ENCODE peak calls at places on chromosomes 7 and 10, in six cellular contexts. T is globus pallidus, Z is iris pigment epithelial cell, F is lung microvascular endothelial cell, W is NCI-H2029, G is T-cell. Y is an unnamed sample.

GRCh38 chr10:100586959-100587358 is 51.2 kb downstream of the HIF1AN start:
- DNase-seq in T (no peak), Z (no peak), F (no peak), W (no peak), G (no peak), Y (no peak)

GRCh38 chr7:137774793-137775201 is 72.0 kb downstream of the DGKI start:
- DNase-seq in T (no peak), Z (peak), F (no peak), W (no peak), G (no peak), Y (no peak)

GRCh38 chr10:130611239-130611638 is 475.0 kb downstream of the GLRX3 start:
- DNase-seq in T (no peak), Z (no peak), F (no peak), W (no peak), G (no peak), Y (no peak)

GRCh38 chr7:131556055-131556911 is at the start of gene PODXL:
- DNase-seq in T (peak), Z (peak), F (peak), W (peak), G (peak), Y (peak)

GRCh38 chr7:45259966-45260646 is 102.5 kb downstream of the RAMP3 start:
- DNase-seq in T (peak), Z (peak), F (peak), W (peak), G (peak), Y (peak)

GRCh38 chr7:37109016-37109415 is 339.6 kb downstream of the ELMO1 start:
- DNase-seq in T (peak), Z (no peak), F (no peak), W (peak), G (no peak), Y (no peak)

GRCh38 chr7:17304926-17305325 is 6.5 kb downstream of the AHR start:
- DNase-seq in T (no peak), Z (peak), F (peak), W (no peak), G (no peak), Y (no peak)

GRCh38 chr7:2639994-2640830 is 8.4 kb downstream of the TTYH3 start:
- DNase-seq in T (no peak), Z (no peak), F (peak), W (peak), G (no peak), Y (no peak)

GRCh38 chr7:362416-363096 is 72.6 kb downstream of the FOXL3 start:
- DNase-seq in T (no peak), Z (peak), F (peak), W (no peak), G (peak), Y (no peak)

GRCh38 chr10:103967433-103968142 is 648 bp downstream of the SLK start:
- DNase-seq in T (peak), Z (peak), F (peak), W (no peak), G (no peak), Y (no peak)

GRCh38 chr10:128796513-128796912 is 670.3 kb upstream of the MKI67 start:
- DNase-seq in T (no peak), Z (no peak), F (no peak), W (no peak), G (no peak), Y (no peak)

GRCh38 chr10:759898-760477 is 70.5 kb upstream of the DIP2C start:
- DNase-seq in T (no peak), Z (no peak), F (no peak), W (no peak), G (no peak), Y (no peak)

GRCh38 chr10:113059001-113059780 is 109.1 kb downstream of the TCF7L2 start:
- DNase-seq in T (peak), Z (peak), F (no peak), W (no peak), G (no peak), Y (no peak)

GRCh38 chr10:54067361-54067760 is 733.7 kb downstream of the PCDH15 start:
- DNase-seq in T (no peak), Z (no peak), F (no peak), W (no peak), G (no peak), Y (no peak)

GRCh38 chr10:5782174-5782573 is 31.1 kb downstream of the GDI2 start:
- DNase-seq in T (no peak), Z (no peak), F (no peak), W (no peak), G (no peak), Y (no peak)

GRCh38 chr10:49649936-49650723 is 29.3 kb upstream of the C10orf53 start:
- DNase-seq in T (no peak), Z (no peak), F (no peak), W (no peak), G (no peak), Y (no peak)

GRCh38 chr10:72702868-72703581 is 11.1 kb downstream of the MCU start:
- DNase-seq in T (no peak), Z (no peak), F (peak), W (no peak), G (no peak), Y (no peak)

GRCh38 chr7:30412810-30413504 is 65.6 kb downstream of the NOD1 start:
- DNase-seq in T (peak), Z (peak), F (peak), W (peak), G (no peak), Y (no peak)

GRCh38 chr7:69932034-69932628 is 333.9 kb downstream of the AUTS2 start:
- DNase-seq in T (peak), Z (peak), F (peak), W (peak), G (no peak), Y (no peak)

GRCh38 chr10:95333997-95334792 is 43.4 kb upstream of the PDLIM1 start:
- DNase-seq in T (no peak), Z (peak), F (peak), W (no peak), G (no peak), Y (no peak)